ENCODE peak calls at places on chromosomes 7 and 10, in nine cellular contexts. One of them, this sample, is unnamed.

GRCh38 chr7:131251371-131251770 is 76.3 kb upstream of the MKLN1 start:
- DNase-seq in fibroblast of mammary gland: no peak
- DNase-seq in aorta: no peak
- DNase-seq in DMS153: no peak
- DNase-seq in activated T-helper 1 cell treated with anti-CD3 and anti-CD28 coated beads, Interleukin-12 subunit alpha, Interleukin-12 subunit beta, Interleukin-2, Interleukin-4 antibody, amounts not matched to agents 30 ng/mL and 10 ng/mL and 1 ng/mL, durations not matched to agents 14 hours and 24 hours and 36 hours: no peak
- DNase-seq in stimulated activated CD4-positive, alpha-beta T cell treated with anti-CD3 and anti-CD28 coated beads, Interleukin-1b, Interleukin-23, amount 100 ng/mL, for 1 hour: no peak
- DNase-seq in activated CD8-positive, alpha-beta memory T cell treated with anti-CD3 and anti-CD28 coated beads, Interleukin-2, amount 50 U/mL, for 4 hours: no peak
- DNase-seq in SK-MEL-5: no peak
- DNase-seq in dermis blood vessel endothelial cell: no peak
- DNase-seq in this sample: no peak

GRCh38 chr10:118621304-118621942 is 26.0 kb upstream of the PRLHR start:
- DNase-seq in fibroblast of mammary gland: no peak
- DNase-seq in aorta: no peak
- DNase-seq in DMS153: no peak
- DNase-seq in activated T-helper 1 cell treated with anti-CD3 and anti-CD28 coated beads, Interleukin-12 subunit alpha, Interleukin-12 subunit beta, Interleukin-2, Interleukin-4 antibody, amounts not matched to agents 30 ng/mL and 10 ng/mL and 1 ng/mL, durations not matched to agents 14 hours and 24 hours and 36 hours: no peak
- DNase-seq in stimulated activated CD4-positive, alpha-beta T cell treated with anti-CD3 and anti-CD28 coated beads, Interleukin-1b, Interleukin-23, amount 100 ng/mL, for 1 hour: no peak
- DNase-seq in activated CD8-positive, alpha-beta memory T cell treated with anti-CD3 and anti-CD28 coated beads, Interleukin-2, amount 50 U/mL, for 4 hours: peak
- DNase-seq in SK-MEL-5: peak
- DNase-seq in dermis blood vessel endothelial cell: no peak
- DNase-seq in this sample: no peak

GRCh38 chr10:23345861-23346260 is 1.3 kb upstream of the C10orf67 start:
- DNase-seq in fibroblast of mammary gland: peak
- DNase-seq in aorta: no peak
- DNase-seq in DMS153: peak
- DNase-seq in activated T-helper 1 cell treated with anti-CD3 and anti-CD28 coated beads, Interleukin-12 subunit alpha, Interleukin-12 subunit beta, Interleukin-2, Interleukin-4 antibody, amounts not matched to agents 30 ng/mL and 10 ng/mL and 1 ng/mL, durations not matched to agents 14 hours and 24 hours and 36 hours: no peak
- DNase-seq in stimulated activated CD4-positive, alpha-beta T cell treated with anti-CD3 and anti-CD28 coated beads, Interleukin-1b, Interleukin-23, amount 100 ng/mL, for 1 hour: no peak
- DNase-seq in activated CD8-positive, alpha-beta memory T cell treated with anti-CD3 and anti-CD28 coated beads, Interleukin-2, amount 50 U/mL, for 4 hours: no peak
- DNase-seq in SK-MEL-5: peak
- DNase-seq in dermis blood vessel endothelial cell: no peak
- DNase-seq in this sample: no peak

GRCh38 chr7:19988860-19989259 is 215.4 kb upstream of the TMEM196 start:
- DNase-seq in fibroblast of mammary gland: no peak
- DNase-seq in aorta: no peak
- DNase-seq in DMS153: no peak
- DNase-seq in activated T-helper 1 cell treated with anti-CD3 and anti-CD28 coated beads, Interleukin-12 subunit alpha, Interleukin-12 subunit beta, Interleukin-2, Interleukin-4 antibody, amounts not matched to agents 30 ng/mL and 10 ng/mL and 1 ng/mL, durations not matched to agents 14 hours and 24 hours and 36 hours: no peak
- DNase-seq in stimulated activated CD4-positive, alpha-beta T cell treated with anti-CD3 and anti-CD28 coated beads, Interleukin-1b, Interleukin-23, amount 100 ng/mL, for 1 hour: no peak
- DNase-seq in activated CD8-positive, alpha-beta memory T cell treated with anti-CD3 and anti-CD28 coated beads, Interleukin-2, amount 50 U/mL, for 4 hours: no peak
- DNase-seq in SK-MEL-5: no peak
- DNase-seq in dermis blood vessel endothelial cell: no peak
- DNase-seq in this sample: no peak

GRCh38 chr10:36089790-36090391 is 447.8 kb upstream of the FZD8 start:
- DNase-seq in fibroblast of mammary gland: no peak
- DNase-seq in aorta: no peak
- DNase-seq in DMS153: no peak
- DNase-seq in activated T-helper 1 cell treated with anti-CD3 and anti-CD28 coated beads, Interleukin-12 subunit alpha, Interleukin-12 subunit beta, Interleukin-2, Interleukin-4 antibody, amounts not matched to agents 30 ng/mL and 10 ng/mL and 1 ng/mL, durations not matched to agents 14 hours and 24 hours and 36 hours: no peak
- DNase-seq in stimulated activated CD4-positive, alpha-beta T cell treated with anti-CD3 and anti-CD28 coated beads, Interleukin-1b, Interleukin-23, amount 100 ng/mL, for 1 hour: no peak
- DNase-seq in activated CD8-positive, alpha-beta memory T cell treated with anti-CD3 and anti-CD28 coated beads, Interleukin-2, amount 50 U/mL, for 4 hours: no peak
- DNase-seq in SK-MEL-5: no peak
- DNase-seq in dermis blood vessel endothelial cell: no peak
- DNase-seq in this sample: no peak

GRCh38 chr7:49812534-49812933 is 39.1 kb downstream of the VWC2 start:
- DNase-seq in fibroblast of mammary gland: no peak
- DNase-seq in aorta: no peak
- DNase-seq in DMS153: no peak
- DNase-seq in activated T-helper 1 cell treated with anti-CD3 and anti-CD28 coated beads, Interleukin-12 subunit alpha, Interleukin-12 subunit beta, Interleukin-2, Interleukin-4 antibody, amounts not matched to agents 30 ng/mL and 10 ng/mL and 1 ng/mL, durations not matched to agents 14 hours and 24 hours and 36 hours: no peak
- DNase-seq in stimulated activated CD4-positive, alpha-beta T cell treated with anti-CD3 and anti-CD28 coated beads, Interleukin-1b, Interleukin-23, amount 100 ng/mL, for 1 hour: no peak
- DNase-seq in activated CD8-positive, alpha-beta memory T cell treated with anti-CD3 and anti-CD28 coated beads, Interleukin-2, amount 50 U/mL, for 4 hours: no peak
- DNase-seq in SK-MEL-5: no peak
- DNase-seq in dermis blood vessel endothelial cell: no peak
- DNase-seq in this sample: no peak

GRCh38 chr10:53256623-53257022 is 484.0 kb upstream of the MBL2 start:
- DNase-seq in fibroblast of mammary gland: no peak
- DNase-seq in aorta: no peak
- DNase-seq in DMS153: no peak
- DNase-seq in activated T-helper 1 cell treated with anti-CD3 and anti-CD28 coated beads, Interleukin-12 subunit alpha, Interleukin-12 subunit beta, Interleukin-2, Interleukin-4 antibody, amounts not matched to agents 30 ng/mL and 10 ng/mL and 1 ng/mL, durations not matched to agents 14 hours and 24 hours and 36 hours: no peak
- DNase-seq in stimulated activated CD4-positive, alpha-beta T cell treated with anti-CD3 and anti-CD28 coated beads, Interleukin-1b, Interleukin-23, amount 100 ng/mL, for 1 hour: no peak
- DNase-seq in activated CD8-positive, alpha-beta memory T cell treated with anti-CD3 and anti-CD28 coated beads, Interleukin-2, amount 50 U/mL, for 4 hours: no peak
- DNase-seq in SK-MEL-5: no peak
- DNase-seq in dermis blood vessel endothelial cell: no peak
- DNase-seq in this sample: no peak

GRCh38 chr7:142356166-142356565 is 98.3 kb upstream of the PRSS58 start:
- DNase-seq in fibroblast of mammary gland: no peak
- DNase-seq in aorta: no peak
- DNase-seq in DMS153: peak
- DNase-seq in activated T-helper 1 cell treated with anti-CD3 and anti-CD28 coated beads, Interleukin-12 subunit alpha, Interleukin-12 subunit beta, Interleukin-2, Interleukin-4 antibody, amounts not matched to agents 30 ng/mL and 10 ng/mL and 1 ng/mL, durations not matched to agents 14 hours and 24 hours and 36 hours: no peak
- DNase-seq in stimulated activated CD4-positive, alpha-beta T cell treated with anti-CD3 and anti-CD28 coated beads, Interleukin-1b, Interleukin-23, amount 100 ng/mL, for 1 hour: no peak
- DNase-seq in activated CD8-positive, alpha-beta memory T cell treated with anti-CD3 and anti-CD28 coated beads, Interleukin-2, amount 50 U/mL, for 4 hours: no peak
- DNase-seq in SK-MEL-5: no peak
- DNase-seq in dermis blood vessel endothelial cell: no peak
- DNase-seq in this sample: no peak

GRCh38 chr7:12719978-12720377 is 32.5 kb downstream of the ARL4A start:
- DNase-seq in fibroblast of mammary gland: no peak
- DNase-seq in aorta: no peak
- DNase-seq in DMS153: no peak
- DNase-seq in activated T-helper 1 cell treated with anti-CD3 and anti-CD28 coated beads, Interleukin-12 subunit alpha, Interleukin-12 subunit beta, Interleukin-2, Interleukin-4 antibody, amounts not matched to agents 30 ng/mL and 10 ng/mL and 1 ng/mL, durations not matched to agents 14 hours and 24 hours and 36 hours: no peak
- DNase-seq in stimulated activated CD4-positive, alpha-beta T cell treated with anti-CD3 and anti-CD28 coated beads, Interleukin-1b, Interleukin-23, amount 100 ng/mL, for 1 hour: no peak
- DNase-seq in activated CD8-positive, alpha-beta memory T cell treated with anti-CD3 and anti-CD28 coated beads, Interleukin-2, amount 50 U/mL, for 4 hours: no peak
- DNase-seq in SK-MEL-5: no peak
- DNase-seq in dermis blood vessel endothelial cell: peak
- DNase-seq in this sample: no peak

GRCh38 chr10:22053048-22053447 is 49.5 kb upstream of the DNAJC1 start:
- DNase-seq in fibroblast of mammary gland: no peak
- DNase-seq in aorta: no peak
- DNase-seq in DMS153: no peak
- DNase-seq in activated T-helper 1 cell treated with anti-CD3 and anti-CD28 coated beads, Interleukin-12 subunit alpha, Interleukin-12 subunit beta, Interleukin-2, Interleukin-4 antibody, amounts not matched to agents 30 ng/mL and 10 ng/mL and 1 ng/mL, durations not matched to agents 14 hours and 24 hours and 36 hours: no peak
- DNase-seq in stimulated activated CD4-positive, alpha-beta T cell treated with anti-CD3 and anti-CD28 coated beads, Interleukin-1b, Interleukin-23, amount 100 ng/mL, for 1 hour: no peak
- DNase-seq in activated CD8-positive, alpha-beta memory T cell treated with anti-CD3 and anti-CD28 coated beads, Interleukin-2, amount 50 U/mL, for 4 hours: no peak
- DNase-seq in SK-MEL-5: no peak
- DNase-seq in dermis blood vessel endothelial cell: no peak
- DNase-seq in this sample: no peak

GRCh38 chr7:116218051-116218645 is 7.8 kb downstream of the TES start:
- DNase-seq in fibroblast of mammary gland: peak
- DNase-seq in aorta: no peak
- DNase-seq in DMS153: peak
- DNase-seq in activated T-helper 1 cell treated with anti-CD3 and anti-CD28 coated beads, Interleukin-12 subunit alpha, Interleukin-12 subunit beta, Interleukin-2, Interleukin-4 antibody, amounts not matched to agents 30 ng/mL and 10 ng/mL and 1 ng/mL, durations not matched to agents 14 hours and 24 hours and 36 hours: no peak
- DNase-seq in stimulated activated CD4-positive, alpha-beta T cell treated with anti-CD3 and anti-CD28 coated beads, Interleukin-1b, Interleukin-23, amount 100 ng/mL, for 1 hour: no peak
- DNase-seq in activated CD8-positive, alpha-beta memory T cell treated with anti-CD3 and anti-CD28 coated beads, Interleukin-2, amount 50 U/mL, for 4 hours: no peak
- DNase-seq in SK-MEL-5: peak
- DNase-seq in dermis blood vessel endothelial cell: peak
- DNase-seq in this sample: no peak

GRCh38 chr10:62052276-62052675 is 150.8 kb downstream of the ARID5B start:
- DNase-seq in fibroblast of mammary gland: no peak
- DNase-seq in aorta: no peak
- DNase-seq in DMS153: no peak
- DNase-seq in activated T-helper 1 cell treated with anti-CD3 and anti-CD28 coated beads, Interleukin-12 subunit alpha, Interleukin-12 subunit beta, Interleukin-2, Interleukin-4 antibody, amounts not matched to agents 30 ng/mL and 10 ng/mL and 1 ng/mL, durations not matched to agents 14 hours and 24 hours and 36 hours: no peak
- DNase-seq in stimulated activated CD4-positive, alpha-beta T cell treated with anti-CD3 and anti-CD28 coated beads, Interleukin-1b, Interleukin-23, amount 100 ng/mL, for 1 hour: no peak
- DNase-seq in activated CD8-positive, alpha-beta memory T cell treated with anti-CD3 and anti-CD28 coated beads, Interleukin-2, amount 50 U/mL, for 4 hours: no peak
- DNase-seq in SK-MEL-5: no peak
- DNase-seq in dermis blood vessel endothelial cell: no peak
- DNase-seq in this sample: no peak

GRCh38 chr10:49220031-49220430 is 31.8 kb upstream of the TMEM273 start:
- DNase-seq in fibroblast of mammary gland: peak
- DNase-seq in aorta: no peak
- DNase-seq in DMS153: no peak
- DNase-seq in activated T-helper 1 cell treated with anti-CD3 and anti-CD28 coated beads, Interleukin-12 subunit alpha, Interleukin-12 subunit beta, Interleukin-2, Interleukin-4 antibody, amounts not matched to agents 30 ng/mL and 10 ng/mL and 1 ng/mL, durations not matched to agents 14 hours and 24 hours and 36 hours: no peak
- DNase-seq in stimulated activated CD4-positive, alpha-beta T cell treated with anti-CD3 and anti-CD28 coated beads, Interleukin-1b, Interleukin-23, amount 100 ng/mL, for 1 hour: no peak
- DNase-seq in activated CD8-positive, alpha-beta memory T cell treated with anti-CD3 and anti-CD28 coated beads, Interleukin-2, amount 50 U/mL, for 4 hours: no peak
- DNase-seq in SK-MEL-5: no peak
- DNase-seq in dermis blood vessel endothelial cell: no peak
- DNase-seq in this sample: no peak

GRCh38 chr7:124489082-124489819 is 276.3 kb downstream of the GPR37 start:
- DNase-seq in fibroblast of mammary gland: no peak
- DNase-seq in aorta: no peak
- DNase-seq in DMS153: no peak
- DNase-seq in activated T-helper 1 cell treated with anti-CD3 and anti-CD28 coated beads, Interleukin-12 subunit alpha, Interleukin-12 subunit beta, Interleukin-2, Interleukin-4 antibody, amounts not matched to agents 30 ng/mL and 10 ng/mL and 1 ng/mL, durations not matched to agents 14 hours and 24 hours and 36 hours: no peak
- DNase-seq in stimulated activated CD4-positive, alpha-beta T cell treated with anti-CD3 and anti-CD28 coated beads, Interleukin-1b, Interleukin-23, amount 100 ng/mL, for 1 hour: no peak
- DNase-seq in activated CD8-positive, alpha-beta memory T cell treated with anti-CD3 and anti-CD28 coated beads, Interleukin-2, amount 50 U/mL, for 4 hours: no peak
- DNase-seq in SK-MEL-5: no peak
- DNase-seq in dermis blood vessel endothelial cell: no peak
- DNase-seq in this sample: no peak

GRCh38 chr7:5218564-5219360 is 28.7 kb downstream of the WIPI2 start:
- DNase-seq in fibroblast of mammary gland: no peak
- DNase-seq in aorta: peak
- DNase-seq in DMS153: no peak
- DNase-seq in activated T-helper 1 cell treated with anti-CD3 and anti-CD28 coated beads, Interleukin-12 subunit alpha, Interleukin-12 subunit beta, Interleukin-2, Interleukin-4 antibody, amounts not matched to agents 30 ng/mL and 10 ng/mL and 1 ng/mL, durations not matched to agents 14 hours and 24 hours and 36 hours: no peak
- DNase-seq in stimulated activated CD4-positive, alpha-beta T cell treated with anti-CD3 and anti-CD28 coated beads, Interleukin-1b, Interleukin-23, amount 100 ng/mL, for 1 hour: no peak
- DNase-seq in activated CD8-positive, alpha-beta memory T cell treated with anti-CD3 and anti-CD28 coated beads, Interleukin-2, amount 50 U/mL, for 4 hours: no peak
- DNase-seq in SK-MEL-5: no peak
- DNase-seq in dermis blood vessel endothelial cell: peak
- DNase-seq in this sample: peak

GRCh38 chr7:17206354-17206905 is 92.0 kb upstream of the AHR start:
- DNase-seq in fibroblast of mammary gland: no peak
- DNase-seq in aorta: no peak
- DNase-seq in DMS153: no peak
- DNase-seq in activated T-helper 1 cell treated with anti-CD3 and anti-CD28 coated beads, Interleukin-12 subunit alpha, Interleukin-12 subunit beta, Interleukin-2, Interleukin-4 antibody, amounts not matched to agents 30 ng/mL and 10 ng/mL and 1 ng/mL, durations not matched to agents 14 hours and 24 hours and 36 hours: no peak
- DNase-seq in stimulated activated CD4-positive, alpha-beta T cell treated with anti-CD3 and anti-CD28 coated beads, Interleukin-1b, Interleukin-23, amount 100 ng/mL, for 1 hour: no peak
- DNase-seq in activated CD8-positive, alpha-beta memory T cell treated with anti-CD3 and anti-CD28 coated beads, Interleukin-2, amount 50 U/mL, for 4 hours: no peak
- DNase-seq in SK-MEL-5: no peak
- DNase-seq in dermis blood vessel endothelial cell: no peak
- DNase-seq in this sample: no peak

GRCh38 chr10:63700935-63701263 is 179.7 kb downstream of the REEP3 start:
- DNase-seq in fibroblast of mammary gland: peak
- DNase-seq in aorta: no peak
- DNase-seq in DMS153: no peak
- DNase-seq in activated T-helper 1 cell treated with anti-CD3 and anti-CD28 coated beads, Interleukin-12 subunit alpha, Interleukin-12 subunit beta, Interleukin-2, Interleukin-4 antibody, amounts not matched to agents 30 ng/mL and 10 ng/mL and 1 ng/mL, durations not matched to agents 14 hours and 24 hours and 36 hours: no peak
- DNase-seq in stimulated activated CD4-positive, alpha-beta T cell treated with anti-CD3 and anti-CD28 coated beads, Interleukin-1b, Interleukin-23, amount 100 ng/mL, for 1 hour: no peak
- DNase-seq in activated CD8-positive, alpha-beta memory T cell treated with anti-CD3 and anti-CD28 coated beads, Interleukin-2, amount 50 U/mL, for 4 hours: no peak
- DNase-seq in SK-MEL-5: no peak
- DNase-seq in dermis blood vessel endothelial cell: no peak
- DNase-seq in this sample: no peak

GRCh38 chr7:44157116-44158059 is 16.3 kb upstream of the MYL7 start:
- DNase-seq in fibroblast of mammary gland: no peak
- DNase-seq in aorta: no peak
- DNase-seq in DMS153: no peak
- DNase-seq in activated T-helper 1 cell treated with anti-CD3 and anti-CD28 coated beads, Interleukin-12 subunit alpha, Interleukin-12 subunit beta, Interleukin-2, Interleukin-4 antibody, amounts not matched to agents 30 ng/mL and 10 ng/mL and 1 ng/mL, durations not matched to agents 14 hours and 24 hours and 36 hours: no peak
- DNase-seq in stimulated activated CD4-positive, alpha-beta T cell treated with anti-CD3 and anti-CD28 coated beads, Interleukin-1b, Interleukin-23, amount 100 ng/mL, for 1 hour: no peak
- DNase-seq in activated CD8-positive, alpha-beta memory T cell treated with anti-CD3 and anti-CD28 coated beads, Interleukin-2, amount 50 U/mL, for 4 hours: no peak
- DNase-seq in SK-MEL-5: no peak
- DNase-seq in dermis blood vessel endothelial cell: no peak
- DNase-seq in this sample: no peak

GRCh38 chr7:150941983-150942590 is 36.0 kb downstream of the KCNH2 start:
- DNase-seq in fibroblast of mammary gland: no peak
- DNase-seq in aorta: no peak
- DNase-seq in DMS153: peak
- DNase-seq in activated T-helper 1 cell treated with anti-CD3 and anti-CD28 coated beads, Interleukin-12 subunit alpha, Interleukin-12 subunit beta, Interleukin-2, Interleukin-4 antibody, amounts not matched to agents 30 ng/mL and 10 ng/mL and 1 ng/mL, durations not matched to agents 14 hours and 24 hours and 36 hours: no peak
- DNase-seq in stimulated activated CD4-positive, alpha-beta T cell treated with anti-CD3 and anti-CD28 coated beads, Interleukin-1b, Interleukin-23, amount 100 ng/mL, for 1 hour: no peak
- DNase-seq in activated CD8-positive, alpha-beta memory T cell treated with anti-CD3 and anti-CD28 coated beads, Interleukin-2, amount 50 U/mL, for 4 hours: peak
- DNase-seq in SK-MEL-5: no peak
- DNase-seq in dermis blood vessel endothelial cell: no peak
- DNase-seq in this sample: peak

GRCh38 chr7:27161214-27161720 is 4.1 kb downstream of the HOXA9 start:
- DNase-seq in fibroblast of mammary gland: peak
- DNase-seq in aorta: no peak
- DNase-seq in DMS153: no peak
- DNase-seq in activated T-helper 1 cell treated with anti-CD3 and anti-CD28 coated beads, Interleukin-12 subunit alpha, Interleukin-12 subunit beta, Interleukin-2, Interleukin-4 antibody, amounts not matched to agents 30 ng/mL and 10 ng/mL and 1 ng/mL, durations not matched to agents 14 hours and 24 hours and 36 hours: no peak
- DNase-seq in stimulated activated CD4-positive, alpha-beta T cell treated with anti-CD3 and anti-CD28 coated beads, Interleukin-1b, Interleukin-23, amount 100 ng/mL, for 1 hour: no peak
- DNase-seq in activated CD8-positive, alpha-beta memory T cell treated with anti-CD3 and anti-CD28 coated beads, Interleukin-2, amount 50 U/mL, for 4 hours: peak
- DNase-seq in SK-MEL-5: no peak
- DNase-seq in dermis blood vessel endothelial cell: no peak
- DNase-seq in this sample: peak

GRCh38 chr10:2477154-2477553 is 590.2 kb upstream of the PFKP start:
- DNase-seq in fibroblast of mammary gland: no peak
- DNase-seq in aorta: no peak
- DNase-seq in DMS153: peak
- DNase-seq in activated T-helper 1 cell treated with anti-CD3 and anti-CD28 coated beads, Interleukin-12 subunit alpha, Interleukin-12 subunit beta, Interleukin-2, Interleukin-4 antibody, amounts not matched to agents 30 ng/mL and 10 ng/mL and 1 ng/mL, durations not matched to agents 14 hours and 24 hours and 36 hours: no peak
- DNase-seq in stimulated activated CD4-positive, alpha-beta T cell treated with anti-CD3 and anti-CD28 coated beads, Interleukin-1b, Interleukin-23, amount 100 ng/mL, for 1 hour: no peak
- DNase-seq in activated CD8-positive, alpha-beta memory T cell treated with anti-CD3 and anti-CD28 coated beads, Interleukin-2, amount 50 U/mL, for 4 hours: no peak
- DNase-seq in SK-MEL-5: no peak
- DNase-seq in dermis blood vessel endothelial cell: no peak
- DNase-seq in this sample: no peak

GRCh38 chr7:156523447-156524048 is 117.0 kb upstream of the RNF32 start:
- DNase-seq in fibroblast of mammary gland: no peak
- DNase-seq in aorta: no peak
- DNase-seq in DMS153: no peak
- DNase-seq in activated T-helper 1 cell treated with anti-CD3 and anti-CD28 coated beads, Interleukin-12 subunit alpha, Interleukin-12 subunit beta, Interleukin-2, Interleukin-4 antibody, amounts not matched to agents 30 ng/mL and 10 ng/mL and 1 ng/mL, durations not matched to agents 14 hours and 24 hours and 36 hours: no peak
- DNase-seq in stimulated activated CD4-positive, alpha-beta T cell treated with anti-CD3 and anti-CD28 coated beads, Interleukin-1b, Interleukin-23, amount 100 ng/mL, for 1 hour: no peak
- DNase-seq in activated CD8-positive, alpha-beta memory T cell treated with anti-CD3 and anti-CD28 coated beads, Interleukin-2, amount 50 U/mL, for 4 hours: no peak
- DNase-seq in SK-MEL-5: no peak
- DNase-seq in dermis blood vessel endothelial cell: no peak
- DNase-seq in this sample: no peak

GRCh38 chr7:115410972-115411686 is 489.2 kb downstream of the MDFIC start:
- DNase-seq in fibroblast of mammary gland: no peak
- DNase-seq in aorta: no peak
- DNase-seq in DMS153: no peak
- DNase-seq in activated T-helper 1 cell treated with anti-CD3 and anti-CD28 coated beads, Interleukin-12 subunit alpha, Interleukin-12 subunit beta, Interleukin-2, Interleukin-4 antibody, amounts not matched to agents 30 ng/mL and 10 ng/mL and 1 ng/mL, durations not matched to agents 14 hours and 24 hours and 36 hours: no peak
- DNase-seq in stimulated activated CD4-positive, alpha-beta T cell treated with anti-CD3 and anti-CD28 coated beads, Interleukin-1b, Interleukin-23, amount 100 ng/mL, for 1 hour: no peak
- DNase-seq in activated CD8-positive, alpha-beta memory T cell treated with anti-CD3 and anti-CD28 coated beads, Interleukin-2, amount 50 U/mL, for 4 hours: no peak
- DNase-seq in SK-MEL-5: no peak
- DNase-seq in dermis blood vessel endothelial cell: no peak
- DNase-seq in this sample: no peak

GRCh38 chr7:44059219-44060090 is 5.9 kb downstream of the PGAM2 start:
- DNase-seq in fibroblast of mammary gland: no peak
- DNase-seq in aorta: peak
- DNase-seq in DMS153: no peak
- DNase-seq in activated T-helper 1 cell treated with anti-CD3 and anti-CD28 coated beads, Interleukin-12 subunit alpha, Interleukin-12 subunit beta, Interleukin-2, Interleukin-4 antibody, amounts not matched to agents 30 ng/mL and 10 ng/mL and 1 ng/mL, durations not matched to agents 14 hours and 24 hours and 36 hours: no peak
- DNase-seq in stimulated activated CD4-positive, alpha-beta T cell treated with anti-CD3 and anti-CD28 coated beads, Interleukin-1b, Interleukin-23, amount 100 ng/mL, for 1 hour: no peak
- DNase-seq in activated CD8-positive, alpha-beta memory T cell treated with anti-CD3 and anti-CD28 coated beads, Interleukin-2, amount 50 U/mL, for 4 hours: peak
- DNase-seq in SK-MEL-5: no peak
- DNase-seq in dermis blood vessel endothelial cell: no peak
- DNase-seq in this sample: peak

GRCh38 chr7:2416659-2417058 is 13.2 kb downstream of the CHST12 start:
- DNase-seq in fibroblast of mammary gland: no peak
- DNase-seq in aorta: no peak
- DNase-seq in DMS153: no peak
- DNase-seq in activated T-helper 1 cell treated with anti-CD3 and anti-CD28 coated beads, Interleukin-12 subunit alpha, Interleukin-12 subunit beta, Interleukin-2, Interleukin-4 antibody, amounts not matched to agents 30 ng/mL and 10 ng/mL and 1 ng/mL, durations not matched to agents 14 hours and 24 hours and 36 hours: no peak
- DNase-seq in stimulated activated CD4-positive, alpha-beta T cell treated with anti-CD3 and anti-CD28 coated beads, Interleukin-1b, Interleukin-23, amount 100 ng/mL, for 1 hour: no peak
- DNase-seq in activated CD8-positive, alpha-beta memory T cell treated with anti-CD3 and anti-CD28 coated beads, Interleukin-2, amount 50 U/mL, for 4 hours: no peak
- DNase-seq in SK-MEL-5: no peak
- DNase-seq in dermis blood vessel endothelial cell: no peak
- DNase-seq in this sample: no peak

GRCh38 chr10:98368644-98369043 is 46.3 kb downstream of the PYROXD2 start:
- DNase-seq in fibroblast of mammary gland: no peak
- DNase-seq in aorta: no peak
- DNase-seq in DMS153: no peak
- DNase-seq in activated T-helper 1 cell treated with anti-CD3 and anti-CD28 coated beads, Interleukin-12 subunit alpha, Interleukin-12 subunit beta, Interleukin-2, Interleukin-4 antibody, amounts not matched to agents 30 ng/mL and 10 ng/mL and 1 ng/mL, durations not matched to agents 14 hours and 24 hours and 36 hours: no peak
- DNase-seq in stimulated activated CD4-positive, alpha-beta T cell treated with anti-CD3 and anti-CD28 coated beads, Interleukin-1b, Interleukin-23, amount 100 ng/mL, for 1 hour: no peak
- DNase-seq in activated CD8-positive, alpha-beta memory T cell treated with anti-CD3 and anti-CD28 coated beads, Interleukin-2, amount 50 U/mL, for 4 hours: no peak
- DNase-seq in SK-MEL-5: no peak
- DNase-seq in dermis blood vessel endothelial cell: no peak
- DNase-seq in this sample: no peak

GRCh38 chr10:114876602-114877300 is 55.2 kb downstream of the FHIP2A start:
- DNase-seq in fibroblast of mammary gland: peak
- DNase-seq in aorta: peak
- DNase-seq in DMS153: peak
- DNase-seq in activated T-helper 1 cell treated with anti-CD3 and anti-CD28 coated beads, Interleukin-12 subunit alpha, Interleukin-12 subunit beta, Interleukin-2, Interleukin-4 antibody, amounts not matched to agents 30 ng/mL and 10 ng/mL and 1 ng/mL, durations not matched to agents 14 hours and 24 hours and 36 hours: peak
- DNase-seq in stimulated activated CD4-positive, alpha-beta T cell treated with anti-CD3 and anti-CD28 coated beads, Interleukin-1b, Interleukin-23, amount 100 ng/mL, for 1 hour: no peak
- DNase-seq in activated CD8-positive, alpha-beta memory T cell treated with anti-CD3 and anti-CD28 coated beads, Interleukin-2, amount 50 U/mL, for 4 hours: peak
- DNase-seq in SK-MEL-5: peak
- DNase-seq in dermis blood vessel endothelial cell: peak
- DNase-seq in this sample: peak

GRCh38 chr7:150909192-150909591 is 56.9 kb downstream of the AOC1 start:
- DNase-seq in fibroblast of mammary gland: no peak
- DNase-seq in aorta: no peak
- DNase-seq in DMS153: no peak
- DNase-seq in activated T-helper 1 cell treated with anti-CD3 and anti-CD28 coated beads, Interleukin-12 subunit alpha, Interleukin-12 subunit beta, Interleukin-2, Interleukin-4 antibody, amounts not matched to agents 30 ng/mL and 10 ng/mL and 1 ng/mL, durations not matched to agents 14 hours and 24 hours and 36 hours: no peak
- DNase-seq in stimulated activated CD4-positive, alpha-beta T cell treated with anti-CD3 and anti-CD28 coated beads, Interleukin-1b, Interleukin-23, amount 100 ng/mL, for 1 hour: no peak
- DNase-seq in activated CD8-positive, alpha-beta memory T cell treated with anti-CD3 and anti-CD28 coated beads, Interleukin-2, amount 50 U/mL, for 4 hours: peak
- DNase-seq in SK-MEL-5: no peak
- DNase-seq in dermis blood vessel endothelial cell: no peak
- DNase-seq in this sample: no peak

This sample was measured in kidney.